ENCODE peak calls at places on chromosomes 16 and 17, in four cellular contexts. J is testis, Z is ovary, W is stomach. X is an unnamed sample.

GRCh38 chr17:7732981-7733557 is 15.5 kb downstream of the DNAH2 start:
- DNase-seq in J (no peak), Z (no peak), W (no peak), X (no peak)

GRCh38 chr16:70746708-70747424 is 54.1 kb downstream of the VAC14 start:
- DNase-seq in J (no peak), Z (peak), W (peak), X (peak)

GRCh38 chr17:846901-847777 is 65.0 kb downstream of the MRM3 start:
- DNase-seq in J (no peak), Z (no peak), W (no peak), X (no peak)

GRCh38 chr16:31754998-31755615 is 118.5 kb upstream of the ZNF267 start:
- DNase-seq in J (no peak), Z (no peak), W (no peak), X (no peak)

GRCh38 chr17:46935658-46936266 is 12.8 kb downstream of the GOSR2 start:
- DNase-seq in J (no peak), Z (no peak), W (peak), X (peak)

GRCh38 chr17:15516150-15516549 is 47.1 kb downstream of the TVP23C start:
- DNase-seq in J (no peak), Z (no peak), W (no peak), X (no peak)

GRCh38 chr17:12680407-12680897 is 14.8 kb downstream of the MYOCD start:
- DNase-seq in J (no peak), Z (no peak), W (no peak), X (no peak)

GRCh38 chr17:62666801-62667591 is 39.5 kb downstream of the MRC2 start:
- DNase-seq in J (no peak), Z (no peak), W (no peak), X (no peak)

GRCh38 chr17:75619506-75620431 is 13.5 kb upstream of the SMIM5 start:
- DNase-seq in J (no peak), Z (no peak), W (no peak), X (peak)

GRCh38 chr17:35901776-35902175 is 21.6 kb upstream of the CCL5 start:
- DNase-seq in J (no peak), Z (no peak), W (no peak), X (no peak)

GRCh38 chr16:51116353-51116752 is 34.7 kb downstream of the SALL1 start:
- DNase-seq in J (no peak), Z (no peak), W (no peak), X (no peak)

GRCh38 chr17:66290097-66290722 is 12.2 kb upstream of the PRKCA start:
- DNase-seq in J (no peak), Z (no peak), W (no peak), X (no peak)

GRCh38 chr16:18041864-18042834 is 294.4 kb downstream of the NPIPA8 start:
- DNase-seq in J (no peak), Z (no peak), W (no peak), X (no peak)

GRCh38 chr17:13888043-13888442 is 181.3 kb upstream of the COX10 start:
- DNase-seq in J (peak), Z (no peak), W (peak), X (peak)

GRCh38 chr17:18360518-18360917 is 2.8 kb downstream of the SHMT1 start:
- DNase-seq in J (no peak), Z (no peak), W (no peak), X (no peak)

GRCh38 chr17:47717845-47718621 is 15.0 kb upstream of the TBX21 start:
- DNase-seq in J (no peak), Z (no peak), W (no peak), X (no peak)

GRCh38 chr16:12188674-12189249 is 212.2 kb downstream of the SNX29 start:
- DNase-seq in J (no peak), Z (no peak), W (no peak), X (no peak)

GRCh38 chr17:37828313-37829124 is 83.7 kb upstream of the HNF1B start:
- DNase-seq in J (no peak), Z (no peak), W (no peak), X (peak)

GRCh38 chr17:80263253-80264047 is 2.8 kb downstream of the RNF213 start:
- DNase-seq in J (peak), Z (peak), W (peak), X (peak)

GRCh38 chr17:83191388-83192160 is 112.2 kb downstream of the METRNL start:
- DNase-seq in J (no peak), Z (peak), W (no peak), X (no peak)

GRCh38 chr16:23508589-23509440 is 1.5 kb downstream of the GGA2 start:
- DNase-seq in J (peak), Z (no peak), W (no peak), X (peak)

GRCh38 chr17:56819030-56819429 is 14.7 kb downstream of the C17orf67 start:
- DNase-seq in J (no peak), Z (no peak), W (no peak), X (no peak)

GRCh38 chr17:57868775-57869598 is 19.1 kb upstream of the MRPS23 start:
- DNase-seq in J (no peak), Z (no peak), W (no peak), X (no peak)

GRCh38 chr17:79482719-79483118 is 128.1 kb downstream of the RBFOX3 start:
- DNase-seq in J (no peak), Z (no peak), W (no peak), X (no peak)

GRCh38 chr16:35142147-35142808 is 1682.9 kb downstream of the TP53TG3F start:
- DNase-seq in J (no peak), Z (no peak), W (no peak), X (no peak)

GRCh38 chr16:57643166-57643813 is 14.9 kb downstream of the ADGRG1 start:
- DNase-seq in J (peak), Z (no peak), W (no peak), X (no peak)

GRCh38 chr17:9959377-9959981 is 54.4 kb upstream of the RCVRN start:
- DNase-seq in J (peak), Z (peak), W (no peak), X (peak)

GRCh38 chr16:71540-72341 is 690 bp downstream of the RHBDF1 start:
- DNase-seq in J (peak), Z (peak), W (peak), X (no peak)

GRCh38 chr17:9677411-9677810 is 32.1 kb downstream of the USP43 start:
- DNase-seq in J (no peak), Z (no peak), W (no peak), X (no peak)

GRCh38 chr16:18834873-18835272 is 33.5 kb upstream of the ARL6IP1 start:
- DNase-seq in J (no peak), Z (no peak), W (no peak), X (no peak)

GRCh38 chr16:24737391-24737871 is 8.0 kb downstream of the TNRC6A start:
- DNase-seq in J (no peak), Z (no peak), W (no peak), X (no peak)

GRCh38 chr16:86520317-86521210 is 10.2 kb downstream of the FOXF1 start:
- DNase-seq in J (no peak), Z (no peak), W (no peak), X (no peak)

GRCh38 chr17:17254026-17254425 is 17.1 kb upstream of the FLCN start:
- DNase-seq in J (no peak), Z (no peak), W (no peak), X (peak)

GRCh38 chr16:68833251-68833650 is 10.1 kb upstream of the TANGO6 start:
- DNase-seq in J (no peak), Z (no peak), W (no peak), X (no peak)

GRCh38 chr16:81511371-81511770 is 66.8 kb downstream of the CMIP start:
- DNase-seq in J (no peak), Z (no peak), W (no peak), X (no peak)

GRCh38 chr16:84169765-84170310 is 17.0 kb downstream of the TAF1C start:
- DNase-seq in J (no peak), Z (no peak), W (no peak), X (no peak)

GRCh38 chr17:68021963-68022362 is 13.6 kb upstream of the KPNA2 start:
- DNase-seq in J (no peak), Z (no peak), W (no peak), X (no peak)

GRCh38 chr17:68016838-68017237 is 18.7 kb upstream of the KPNA2 start:
- DNase-seq in J (no peak), Z (no peak), W (no peak), X (no peak)

GRCh38 chr17:68020451-68020779 is 15.1 kb upstream of the KPNA2 start:
- DNase-seq in J (no peak), Z (no peak), W (no peak), X (no peak)

GRCh38 chr17:68019336-68019674 is 16.2 kb upstream of the KPNA2 start:
- DNase-seq in J (no peak), Z (no peak), W (no peak), X (no peak)

DNA sequence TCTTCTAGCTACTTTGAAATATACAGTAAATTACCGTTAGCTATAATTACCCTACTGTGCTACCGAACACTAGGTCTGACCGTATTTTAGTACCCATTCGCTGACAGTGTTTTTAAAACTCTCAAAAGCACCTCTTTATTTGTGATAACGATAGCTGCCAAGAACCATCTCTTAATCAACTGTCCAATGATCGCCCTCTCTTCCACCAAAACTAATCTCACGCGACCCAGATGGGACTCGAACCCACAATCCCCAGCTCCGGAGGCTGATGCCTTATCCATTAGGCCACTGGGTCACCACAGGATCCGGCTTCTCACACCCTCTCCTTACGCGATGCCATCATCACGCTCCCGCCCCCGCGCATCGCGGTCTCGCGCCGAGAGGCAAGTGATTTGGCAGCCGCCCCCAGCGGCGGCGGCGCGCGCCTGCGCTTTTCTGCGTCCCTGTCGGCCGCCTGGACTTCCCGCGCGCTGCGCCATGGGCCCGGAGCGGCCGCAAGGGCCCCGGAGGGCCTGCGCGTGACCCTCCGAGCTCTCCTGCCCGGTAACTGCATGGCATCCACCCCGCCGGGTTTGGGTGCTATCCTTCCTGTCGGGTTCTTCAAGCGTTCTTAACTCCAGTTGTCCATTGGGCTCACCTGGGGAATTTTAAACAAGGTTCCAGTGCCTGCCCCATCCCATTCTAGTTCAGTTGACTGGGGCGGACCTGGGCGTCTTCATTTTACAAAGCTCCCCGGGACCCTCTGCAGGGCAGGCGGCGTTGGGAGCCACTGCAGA is 15.7 kb upstream of the KPNA2 start:
- DNase-seq in J (peak), Z (peak), W (peak), X (peak)
- TF ChIP-seq POLR2A in J (no peak), Z (peak), W (no peak), X (peak)

GRCh38 chr17:3889613-3890012 is 3.2 kb downstream of the CAMKK1 start:
- DNase-seq in J (no peak), Z (no peak), W (no peak), X (no peak)

GRCh38 chr17:3887811-3888210 is 5.0 kb downstream of the CAMKK1 start:
- DNase-seq in J (no peak), Z (no peak), W (no peak), X (peak)

GRCh38 chr17:3890082-3890892 is 2.6 kb downstream of the CAMKK1 start:
- DNase-seq in J (peak), Z (peak), W (peak), X (peak)

GRCh38 chr17:3887394-3887793 is 5.5 kb downstream of the CAMKK1 start:
- DNase-seq in J (no peak), Z (no peak), W (no peak), X (no peak)

GRCh38 chr17:3888343-3889171 is 4.3 kb downstream of the CAMKK1 start:
- DNase-seq in J (peak), Z (peak), W (peak), X (no peak)
- TF ChIP-seq POLR2A in J (no peak), Z (peak), W (no peak), X (no peak)

DNA sequence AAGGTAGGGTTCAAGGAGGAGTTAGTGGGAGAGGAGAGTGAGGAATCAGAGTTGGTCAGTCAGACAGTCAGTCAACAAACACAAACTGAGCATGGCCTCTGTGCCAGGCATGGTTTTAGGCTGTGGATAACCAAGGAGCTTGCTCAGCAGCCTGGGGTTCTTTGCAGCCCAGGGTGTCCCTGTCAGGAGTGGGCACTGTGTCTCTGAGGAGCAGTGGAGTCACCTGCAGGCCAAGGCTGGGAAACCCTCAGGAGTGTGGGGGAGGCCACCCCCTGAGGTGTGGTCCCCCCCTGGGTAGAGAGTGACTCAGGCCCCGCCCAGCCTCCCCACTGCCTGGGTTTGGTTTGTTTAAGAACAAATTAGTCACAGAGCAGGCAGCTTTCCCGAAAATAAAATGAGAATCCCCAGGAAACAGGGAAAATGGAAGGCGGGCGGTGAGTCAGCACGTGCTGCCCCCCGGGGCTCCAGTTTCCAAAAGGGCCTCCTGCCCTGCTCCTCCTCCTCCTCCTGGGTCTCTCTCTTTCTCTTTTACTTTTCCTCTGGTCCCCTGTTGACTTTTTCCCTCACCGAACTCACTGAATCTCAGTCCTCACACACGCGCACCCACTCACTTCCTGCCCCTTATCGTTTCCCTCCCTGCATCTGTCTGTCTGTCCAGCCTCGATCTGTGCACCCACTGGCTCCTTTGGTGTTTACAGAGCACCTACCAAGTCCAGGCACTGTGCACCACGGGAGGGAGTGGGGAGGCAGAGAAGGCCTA is 44.3 kb downstream of the SOCS3 start:
- DNase-seq in J (peak), Z (peak), W (peak), X (peak)
- TF ChIP-seq POLR2A in J (no peak), Z (no peak), W (no peak), X (no peak)

DNA sequence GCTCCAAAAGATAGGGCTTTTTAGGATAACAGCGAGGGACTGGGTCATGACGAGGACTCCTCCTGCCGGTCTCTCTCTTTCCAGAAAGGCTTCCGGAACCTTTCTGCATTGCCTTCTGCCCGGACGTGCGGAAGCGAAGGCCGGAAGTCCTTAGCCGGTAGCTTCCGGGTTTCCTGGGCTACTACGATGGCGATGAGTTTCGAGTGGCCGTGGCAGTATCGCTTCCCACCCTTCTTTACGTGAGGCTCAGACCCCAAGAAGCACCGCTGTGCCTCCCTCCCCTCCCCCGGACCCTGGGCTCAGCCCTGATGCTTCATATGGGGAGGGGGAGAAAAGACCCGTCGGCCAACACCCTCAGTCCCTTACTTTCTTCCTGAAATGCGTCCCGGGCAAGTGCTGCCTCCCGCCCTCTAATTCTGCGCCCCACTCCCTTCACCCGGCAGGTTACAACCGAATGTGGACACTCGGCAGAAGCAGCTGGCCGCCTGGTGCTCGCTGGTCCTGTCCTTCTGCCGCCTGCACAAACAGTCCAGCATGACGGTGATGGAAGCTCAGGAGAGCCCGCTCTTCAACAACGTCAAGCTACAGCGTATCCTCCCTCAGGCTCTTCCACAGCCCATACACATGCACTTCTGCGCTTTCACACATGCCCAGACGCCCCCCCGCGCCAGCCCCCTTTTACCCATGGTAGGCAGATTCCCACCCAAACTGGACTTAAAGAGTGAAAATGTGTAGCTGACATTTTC is at the start of gene VPS25:
- DNase-seq in J (peak), Z (peak), W (peak), X (peak)
- TF ChIP-seq POLR2A in J (no peak), Z (peak), W (no peak), X (peak)

GRCh38 chr17:28746611-28747045 is 2.8 kb downstream of the TRAF4 start:
- DNase-seq in J (no peak), Z (no peak), W (peak), X (no peak)
- TF ChIP-seq POLR2A in J (no peak), Z (no peak), W (no peak), X (no peak)

DNA sequence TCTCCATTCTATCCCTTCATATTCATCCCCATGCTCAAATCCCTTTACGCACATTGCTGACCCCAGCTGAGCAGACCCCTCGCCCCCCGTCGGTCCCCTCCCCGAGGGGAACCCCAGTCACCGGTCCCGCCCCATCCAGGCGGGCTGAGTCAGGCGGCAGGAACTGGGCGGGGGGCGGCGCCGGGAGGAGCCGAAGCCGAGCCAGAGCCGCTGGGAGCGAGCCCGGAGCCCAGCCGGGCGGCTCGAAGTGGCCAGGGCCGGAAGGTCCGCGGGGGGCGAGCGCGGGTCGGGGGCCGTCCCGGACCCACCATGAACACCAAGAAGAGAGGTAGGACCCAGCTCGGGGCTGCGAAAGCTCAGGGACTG is 8.6 kb downstream of the RIPOR1 start:
- DNase-seq in J (peak), Z (peak), W (peak), X (peak)
- TF ChIP-seq POLR2A in J (no peak), Z (peak), W (no peak), X (no peak)

GRCh38 chr17:43388198-43389021 is 10.4 kb upstream of the ARL4D start:
- DNase-seq in J (peak), Z (peak), W (peak), X (peak)
- TF ChIP-seq POLR2A in J (peak), Z (peak), W (no peak), X (peak)

DNA sequence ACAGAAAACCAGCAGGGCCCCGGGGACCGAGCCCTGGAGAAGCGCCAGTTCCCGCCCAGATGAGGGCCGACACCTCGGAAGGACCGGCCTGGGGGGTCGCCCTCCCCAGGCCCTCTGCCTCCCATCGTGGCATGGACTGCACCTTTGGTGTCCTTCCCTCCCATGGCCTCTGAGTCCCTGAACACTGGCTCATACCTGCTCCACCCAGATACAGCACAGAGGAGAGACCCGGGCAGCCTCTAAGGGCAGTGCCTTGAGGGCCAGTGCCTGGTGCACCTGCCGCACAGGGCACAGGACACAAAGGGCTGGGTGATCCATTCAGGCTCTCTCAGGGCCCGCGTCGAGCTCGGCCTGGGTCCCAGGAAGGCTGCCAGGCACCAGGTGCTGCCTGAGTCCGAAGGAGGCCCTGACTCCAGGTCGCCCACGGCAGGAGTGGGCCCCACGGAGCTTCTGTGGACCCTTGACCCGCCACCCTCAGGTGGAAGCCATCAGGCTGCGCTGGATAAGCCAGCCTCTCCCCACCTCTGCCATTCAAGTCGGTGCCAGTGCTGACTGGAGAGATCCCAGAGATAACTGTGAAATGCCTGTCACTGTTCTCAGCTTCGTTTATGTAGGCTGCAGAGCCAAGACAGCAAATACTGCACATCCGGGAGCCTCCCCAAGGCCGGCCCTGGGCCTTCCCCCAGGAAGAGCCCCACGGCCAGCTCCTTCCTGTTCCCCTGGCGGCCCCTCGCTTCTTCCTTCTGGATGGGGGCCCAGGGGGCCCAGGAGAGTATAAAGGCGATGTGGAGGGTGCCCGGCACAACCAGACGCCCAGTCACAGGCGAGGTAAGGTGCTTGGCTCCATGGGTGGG is at the start of gene ZG16B:
- DNase-seq in J (no peak), Z (no peak), W (peak), X (no peak)
- TF ChIP-seq POLR2A in J (no peak), Z (no peak), W (no peak), X (no peak)